ENCODE peak calls at places on chromosomes 3 and 15, in four cellular contexts. U, N, B and G are unnamed samples.

GRCh38 chr3:36166477-36166876 is 213.8 kb upstream of the STAC start:
- DNase-seq in U (no peak), N (no peak), B (no peak), G (no peak)

GRCh38 chr3:42263354-42264346 is 2.3 kb downstream of the CCK start:
- DNase-seq in U (no peak), N (peak; percentile 8), B (no peak), G (no peak)

GRCh38 chr3:45948409-45948808 is 5.1 kb downstream of the CXCR6 start:
- DNase-seq in U (no peak), N (no peak), B (no peak), G (peak; percentile 83)

GRCh38 chr3:196639517-196640500 is at the start of gene NRROS:
- DNase-seq in U (peak; percentile 36), N (peak; percentile 78), B (no peak), G (peak; percentile 59)

GRCh38 chr3:133857767-133858166 is 37.9 kb downstream of the RAB6B start:
- DNase-seq in U (no peak), N (no peak), B (no peak), G (no peak)

GRCh38 chr3:188174309-188175044 is 20.5 kb downstream of the LPP start:
- DNase-seq in U (no peak), N (peak; percentile 77), B (no peak), G (no peak)

GRCh38 chr15:37081985-37082384 is 18.4 kb downstream of the MEIS2 start:
- DNase-seq in U (no peak), N (no peak), B (no peak), G (no peak)

GRCh38 chr3:11717301-11717700 is 73.6 kb upstream of the VGLL4 start:
- DNase-seq in U (peak; percentile 23), N (no peak), B (no peak), G (no peak)

GRCh38 chr15:57259511-57260143 is 116.7 kb upstream of the CGNL1 start:
- DNase-seq in U (no peak), N (peak; percentile 100), B (no peak), G (no peak)

GRCh38 chr3:191387441-191388077 is 57.2 kb upstream of the UTS2B start:
- DNase-seq in U (no peak), N (no peak), B (no peak), G (no peak)

GRCh38 chr3:101940521-101940992 is 91.2 kb downstream of the NFKBIZ start:
- DNase-seq in U (peak; percentile 86), N (no peak), B (no peak), G (peak; percentile 84)

GRCh38 chr3:193910886-193911738 is 224.8 kb upstream of the HES1 start:
- DNase-seq in U (no peak), N (no peak), B (no peak), G (no peak)

GRCh38 chr15:23035964-23036566 is 3.3 kb downstream of the TUBGCP5 start:
- DNase-seq in U (peak; percentile 76), N (peak; percentile 11), B (no peak), G (peak; percentile 47)

GRCh38 chr3:101243285-101244211 is 76.8 kb downstream of the IMPG2 start:
- DNase-seq in U (no peak), N (no peak), B (no peak), G (peak; percentile 3)

GRCh38 chr3:74751775-74752174 is 137.3 kb upstream of the CNTN3 start:
- DNase-seq in U (no peak), N (no peak), B (no peak), G (no peak)

GRCh38 chr3:176075491-176075890 is 1121.8 kb downstream of the TBL1XR1 start:
- DNase-seq in U (no peak), N (no peak), B (no peak), G (no peak)

GRCh38 chr3:65993134-65993900 is 45.4 kb downstream of the MAGI1 start:
- DNase-seq in U (no peak), N (no peak), B (no peak), G (no peak)

GRCh38 chr3:171935261-171936123 is 92.3 kb downstream of the TMEM212 start:
- DNase-seq in U (no peak), N (no peak), B (no peak), G (no peak)

GRCh38 chr3:143952569-143953069 is 19.0 kb upstream of the DIPK2A start:
- DNase-seq in U (no peak), N (no peak), B (no peak), G (no peak)

GRCh38 chr3:108569336-108569735 is 19.9 kb downstream of the CIP2A start:
- DNase-seq in U (no peak), N (no peak), B (no peak), G (no peak)

GRCh38 chr3:139677341-139678155 is at the start of gene NMNAT3:
- DNase-seq in U (peak; percentile 52), N (peak; percentile 8), B (peak; percentile 55), G (peak; percentile 24)

GRCh38 chr3:60384352-60384751 is 866.9 kb downstream of the FHIT start:
- DNase-seq in U (no peak), N (no peak), B (no peak), G (peak; percentile 2)

GRCh38 chr3:179322481-179323196 is at the start of gene ZNF639:
- DNase-seq in U (peak; percentile 79), N (peak; percentile 79), B (peak; percentile 80), G (peak; percentile 52)

GRCh38 chr3:54951405-54951804 is 23.5 kb upstream of the LRTM1 start:
- DNase-seq in U (peak; percentile 25), N (no peak), B (no peak), G (no peak)

GRCh38 chr3:128874481-128875180 is 4.8 kb upstream of the ACAD9 start:
- DNase-seq in U (no peak), N (no peak), B (no peak), G (no peak)

GRCh38 chr3:41234823-41235722 is 35.8 kb downstream of the CTNNB1 start:
- DNase-seq in U (peak; percentile 77), N (no peak), B (no peak), G (peak; percentile 64)

GRCh38 chr3:61725851-61726333 is 164.5 kb downstream of the PTPRG start:
- DNase-seq in U (peak; percentile 97), N (no peak), B (no peak), G (peak; percentile 89)

GRCh38 chr15:80188293-80188692 is 35.5 kb downstream of the FAH start:
- DNase-seq in U (peak; percentile 4), N (no peak), B (no peak), G (no peak)

GRCh38 chr3:19652336-19652735 is 281.7 kb downstream of the EFHB start:
- DNase-seq in U (no peak), N (no peak), B (no peak), G (no peak)

GRCh38 chr15:60323322-60323721 is 74.5 kb downstream of the ANXA2 start:
- DNase-seq in U (no peak), N (no peak), B (no peak), G (no peak)

GRCh38 chr3:42732829-42733459 is 30.3 kb upstream of the HHATL start:
- DNase-seq in U (peak; percentile 35), N (peak; percentile 8), B (no peak), G (no peak)

GRCh38 chr3:127690823-127691452 is 18.2 kb downstream of the ABTB1 start:
- DNase-seq in U (peak; percentile 85), N (peak; percentile 2), B (no peak), G (peak; percentile 28)

GRCh38 chr3:45092132-45093031 is 53.8 kb downstream of the CDCP1 start:
- DNase-seq in U (no peak), N (no peak), B (no peak), G (no peak)

GRCh38 chr15:80856809-80857377 is 77.7 kb downstream of the CEMIP start:
- DNase-seq in U (peak; percentile 50), N (peak; percentile 84), B (no peak), G (no peak)

GRCh38 chr15:38600241-38600640 is 35.6 kb upstream of the RASGRP1 start:
- DNase-seq in U (no peak), N (no peak), B (no peak), G (no peak)